ENCODE peak calls at places on chromosome 21, in four cellular contexts. B, E, P and L are unnamed samples.

GRCh38 chr21:36321325-36322082 is 1.5 kb downstream of the MORC3 start:
- DNase-seq in B (peak; percentile 35), P (peak; percentile 18), E (peak; percentile 33), L (peak; percentile 42)

GRCh38 chr21:43361493-43362296 is 65.2 kb downstream of the SIK1 start:
- DNase-seq in P (peak; percentile 62), B (no peak), E (no peak), L (peak; percentile 84)

GRCh38 chr21:46161800-46162592 is 6.6 kb upstream of the FTCD start:
- DNase-seq in P (no peak), E (no peak), B (no peak), L (no peak)

GRCh38 chr21:44529503-44530125 is 10.4 kb downstream of the KRTAP10-1 start:
- DNase-seq in P (no peak), E (no peak), B (no peak), L (no peak)

GRCh38 chr21:33496345-33496744 is 4.8 kb upstream of the DNAJC28 start:
- DNase-seq in P (no peak), B (no peak), E (no peak), L (peak; percentile 59)

GRCh38 chr21:38181101-38181500 is 75.7 kb upstream of the KCNJ15 start:
- DNase-seq in P (no peak), E (peak; percentile 79), B (no peak), L (no peak)

GRCh38 chr21:31370893-31371652 is 27.0 kb upstream of the TIAM1 start:
- DNase-seq in B (no peak), P (peak; percentile 68), E (peak; percentile 70), L (no peak)

GRCh38 chr21:46051821-46052675 is 45.9 kb upstream of the COL6A2 start:
- DNase-seq in B (no peak), E (no peak), P (no peak), L (no peak)

GRCh38 chr21:33542640-33543504 is at the start of gene SON:
- DNase-seq in B (peak; percentile 99), P (peak; percentile 99), E (peak; percentile 99), L (peak; percentile 99)

GRCh38 chr21:34815831-34816700 is 147.3 kb downstream of the CLIC6 start:
- DNase-seq in E (no peak), P (no peak), B (no peak), L (no peak)

GRCh38 chr21:43866659-43867331 is 1.8 kb downstream of the AGPAT3 start:
- DNase-seq in P (no peak), E (no peak), B (peak; percentile 46), L (no peak)

GRCh38 chr21:35547946-35548774 is 499.1 kb upstream of the RUNX1 start:
- DNase-seq in B (no peak), E (no peak), P (no peak), L (no peak)

GRCh38 chr21:31520506-31521163 is 138.9 kb upstream of the SOD1 start:
- DNase-seq in B (no peak), E (peak; percentile 79), P (no peak), L (no peak)

GRCh38 chr21:26597023-26597422 is 23.9 kb upstream of the CYYR1 start:
- DNase-seq in B (peak; percentile 28), P (no peak), E (no peak), L (no peak)

GRCh38 chr21:37848721-37849490 is 67.4 kb downstream of the KCNJ6 start:
- DNase-seq in E (peak; percentile 72), B (no peak), P (peak; percentile 37), L (no peak)

GRCh38 chr21:39610705-39611104 is 2.0 kb upstream of the B3GALT5 start:
- DNase-seq in P (no peak), B (peak; percentile 27), E (peak; percentile 7), L (no peak)

GRCh38 chr21:44520326-44521300 is 19.4 kb downstream of the KRTAP10-1 start:
- DNase-seq in P (no peak), B (no peak), E (no peak), L (no peak)

GRCh38 chr21:32378956-32379355 is 13.9 kb downstream of the URB1 start:
- DNase-seq in B (no peak), E (no peak), P (no peak), L (no peak)

GRCh38 chr21:31425158-31425557 is 81.1 kb upstream of the TIAM1 start:
- DNase-seq in E (no peak), B (no peak), P (no peak), L (no peak)

GRCh38 chr21:43274946-43275310 is 106.1 kb downstream of the CRYAA start:
- DNase-seq in P (no peak), E (no peak), B (no peak), L (no peak)

GRCh38 chr21:45574081-45574501 is 31.9 kb upstream of the SLC19A1 start:
- DNase-seq in B (no peak), E (no peak), P (no peak), L (no peak)

GRCh38 chr21:34022557-34023335 is 50.6 kb upstream of the MRPS6 start:
- DNase-seq in B (peak; percentile 25), E (no peak), P (no peak), L (peak; percentile 63)

GRCh38 chr21:26148071-26148470 is 22.5 kb downstream of the APP start:
- DNase-seq in E (no peak), P (peak; percentile 28), B (no peak), L (no peak)

GRCh38 chr21:44059710-44060109 is 47.5 kb upstream of the PWP2 start:
- DNase-seq in B (no peak), E (no peak), P (no peak), L (no peak)

GRCh38 chr21:37060296-37060695 is 12.6 kb downstream of the PIGP start:
- DNase-seq in E (peak; percentile 96), P (peak; percentile 89), B (peak; percentile 97), L (peak; percentile 79)

GRCh38 chr21:43834146-43834905 is 30.7 kb upstream of the AGPAT3 start:
- DNase-seq in P (no peak), B (no peak), E (no peak), L (no peak)

GRCh38 chr21:37712204-37712934 is 203.9 kb downstream of the KCNJ6 start:
- DNase-seq in E (peak; percentile 55), P (peak; percentile 81), B (peak; percentile 79), L (peak; percentile 87)

GRCh38 chr21:44658913-44659595 is 1.3 kb downstream of the KRTAP12-3 start:
- DNase-seq in B (no peak), E (no peak), P (no peak), L (no peak)

GRCh38 chr21:44870748-44871495 is 2.6 kb downstream of the PTTG1IP start:
- DNase-seq in P (no peak), B (peak; percentile 78), E (peak; percentile 47), L (no peak)

GRCh38 chr21:34693192-34693810 is 24.5 kb downstream of the CLIC6 start:
- DNase-seq in B (peak; percentile 83), P (peak; percentile 83), E (peak; percentile 67), L (peak; percentile 86)

GRCh38 chr21:44462834-44463200 is 7.5 kb downstream of the LRRC3 start:
- DNase-seq in P (no peak), E (no peak), B (no peak), L (no peak)

GRCh38 chr21:38082936-38083335 is 166.7 kb upstream of the KCNJ6 start:
- DNase-seq in E (no peak), B (no peak), P (no peak), L (no peak)

GRCh38 chr21:45460611-45461368 is 55.8 kb downstream of the COL18A1 start:
- DNase-seq in E (peak; percentile 97), P (peak; percentile 91), B (peak; percentile 79), L (no peak)

GRCh38 chr21:28359300-28359699 is 633.4 kb downstream of the LTN1 start:
- DNase-seq in P (no peak), B (no peak), E (no peak), L (no peak)
- H3K9me3 ChIP-seq in P (no peaks in the 10 kb centered on the region), B (no peaks in the 10 kb centered on the region), E (no peaks in the 10 kb centered on the region), L (no peaks in the 10 kb centered on the region)

GRCh38 chr21:41762236-41762635 is 4.6 kb downstream of the RIPK4 start:
- DNase-seq in P (no peak), B (peak; percentile 47), E (no peak), L (no peak)
- H3K4me1 ChIP-seq in P (peaks cover 15% of the 10 kb centered on the region), B (peaks cover 62% of the 10 kb centered on the region), E (no peaks in the 10 kb centered on the region), L (no peaks in the 10 kb centered on the region)

DNA sequence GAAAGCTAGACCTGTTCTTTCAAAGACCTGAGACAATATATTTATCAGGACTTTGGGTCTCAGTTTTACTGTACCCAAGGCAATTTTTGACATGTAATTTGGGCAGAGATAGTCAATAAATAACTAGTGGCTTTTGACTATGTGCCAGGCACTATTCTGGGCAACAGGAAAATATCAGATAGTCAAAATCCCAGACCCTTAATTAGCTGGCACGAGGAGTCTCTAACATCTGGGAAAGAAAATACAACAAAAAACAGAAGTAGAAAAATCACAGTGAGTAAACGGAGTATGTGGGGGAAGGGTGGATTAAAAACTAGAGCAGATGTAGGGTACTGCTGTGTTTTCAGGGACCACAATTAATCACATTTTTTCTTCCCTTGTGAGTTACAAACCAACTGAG is 217.8 kb downstream of the NCAM2 start:
- DNase-seq in P (no peak), E (no peak), B (no peak), L (no peak)
- H3K9me3 ChIP-seq in P (no peaks in the 10 kb centered on the region), E (no peaks in the 10 kb centered on the region), B (peaks cover 6% of the 10 kb centered on the region), L (peaks cover 8% of the 10 kb centered on the region)

DNA sequence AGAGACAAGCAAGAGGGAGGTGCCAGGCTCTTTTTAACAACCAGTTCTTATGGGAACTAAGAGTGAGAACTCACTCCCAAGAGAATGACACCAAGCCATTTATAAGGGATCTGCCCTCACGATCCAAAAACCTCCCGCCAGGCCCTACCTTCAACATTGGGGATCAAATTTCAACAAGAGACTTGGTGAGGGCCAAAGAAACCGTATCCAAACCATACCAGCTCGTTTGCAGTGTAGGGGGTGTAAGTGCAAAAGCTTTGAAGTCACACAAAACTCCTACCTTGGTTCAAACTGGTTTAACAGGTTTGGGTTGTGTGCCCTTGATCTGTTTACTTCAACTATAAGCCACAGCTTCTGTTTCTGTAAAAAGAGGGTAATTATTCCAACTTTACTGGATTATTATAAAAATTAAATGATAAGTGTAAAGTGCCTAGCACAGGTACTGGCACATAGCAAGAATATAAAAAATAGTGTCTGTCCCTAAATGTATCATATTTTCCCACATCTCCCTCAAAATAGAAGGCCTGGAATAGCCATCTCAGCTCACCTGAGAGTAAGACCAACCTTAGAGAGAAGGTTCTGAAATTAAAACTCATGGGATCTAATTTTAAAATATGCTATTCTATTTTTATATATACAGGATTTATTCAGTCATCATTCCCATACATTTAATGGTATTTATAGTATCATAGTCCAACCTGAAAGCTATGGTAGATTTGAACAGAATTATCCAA is 7.0 kb upstream of the USP25 start:
- DNase-seq in E (no peak), B (peak; percentile 84), P (no peak), L (no peak)
- H3K4me1 ChIP-seq in E (no peaks in the 10 kb centered on the region), B (peaks cover 13% of the 10 kb centered on the region), P (no peaks in the 10 kb centered on the region), L (no peaks in the 10 kb centered on the region)

GRCh38 chr21:19541612-19542011 is 1138.0 kb upstream of the TMPRSS15 start:
- DNase-seq in E (no peak), P (no peak), B (peak; percentile 12), L (no peak)
- H3K9me3 ChIP-seq in E (no peaks in the 10 kb centered on the region), P (no peaks in the 10 kb centered on the region), B (peaks cover 3% of the 10 kb centered on the region), L (peaks cover 35% of the 10 kb centered on the region)

DNA sequence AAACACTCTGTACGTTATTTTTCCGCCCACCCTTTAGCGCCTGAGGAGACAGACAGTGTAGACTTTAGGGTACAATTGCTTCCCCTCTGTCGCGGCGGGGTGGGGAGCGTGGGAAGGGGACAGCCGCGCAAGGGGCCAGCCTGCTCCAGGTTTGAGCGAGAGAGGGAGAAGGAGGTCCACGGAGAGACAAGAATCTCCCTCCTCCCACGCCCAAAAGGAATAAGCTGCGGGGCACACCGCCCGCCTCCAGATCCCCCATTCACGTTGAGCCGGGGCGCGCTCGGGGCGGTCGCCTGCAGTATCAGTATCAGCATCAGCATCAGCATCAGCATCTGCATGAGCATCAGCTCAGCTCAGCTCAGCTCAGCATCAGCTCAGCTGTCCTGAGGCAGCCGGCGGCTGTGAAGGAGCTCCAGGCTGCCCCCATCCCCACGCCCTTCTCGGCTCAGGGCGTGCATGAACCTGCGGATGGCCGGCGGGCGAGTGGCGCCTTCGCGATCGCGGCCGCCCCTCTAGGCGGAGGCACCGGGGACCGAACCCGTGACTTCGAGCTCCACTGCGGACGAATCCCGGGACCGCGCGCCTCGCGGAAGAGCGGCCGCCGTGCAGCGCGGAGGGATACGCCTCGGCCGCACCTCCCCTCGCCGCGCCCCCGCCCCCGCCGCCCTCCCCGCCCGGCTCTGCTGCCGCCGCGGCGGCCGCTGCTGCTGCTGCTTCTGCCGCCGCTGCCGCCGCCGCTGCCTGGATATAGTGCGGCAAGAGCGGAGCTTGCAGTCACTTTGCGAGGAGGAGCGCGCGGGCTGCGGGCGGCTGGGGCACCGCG is at the start of gene NCAM2:
- DNase-seq in P (peak; percentile 91), E (peak; percentile 88), B (peak; percentile 53), L (no peak)
- H3K4me1 ChIP-seq in P (no peaks in the 10 kb centered on the region), E (no peaks in the 10 kb centered on the region), B (no peaks in the 10 kb centered on the region), L (peaks cover 15% of the 10 kb centered on the region)